ENCODE peak calls at places on chromosomes 7 and 10, in four cellular contexts. F is neural progenitor cell, O is endothelial cell of umbilical vein, N is mesenchymal stem cell. X is an unnamed sample. For H3K36me3, the result is how much of the 10 kb centered on the place peaks cover.

GRCh38 chr7:1144269-1144771 is 15.7 kb downstream of the ZFAND2A start:
- DNase-seq in F (peak), O (peak), N (no peak), X (peak)

GRCh38 chr10:26485150-26485941 is 47.2 kb downstream of the APBB1IP start:
- DNase-seq in F (no peak), O (no peak), N (peak), X (no peak)

GRCh38 chr7:116316838-116317612 is 106.7 kb downstream of the TES start:
- DNase-seq in F (peak), O (peak), N (peak), X (peak)

GRCh38 chr7:84677386-84677785 is 482.8 kb upstream of the SEMA3A start:
- DNase-seq in F (no peak), O (no peak), N (no peak), X (no peak)

GRCh38 chr10:130185591-130185990 is 49.4 kb downstream of the GLRX3 start:
- DNase-seq in F (no peak), O (no peak), N (no peak), X (peak)

GRCh38 chr10:1632596-1632995 is 104.7 kb downstream of the ADARB2 start:
- DNase-seq in F (no peak), O (no peak), N (no peak), X (no peak)

GRCh38 chr7:102097601-102098161 is 189.0 kb upstream of the SH2B2 start:
- DNase-seq in F (peak), O (no peak), N (no peak), X (peak)

GRCh38 chr7:28808786-28809533 is 149.2 kb downstream of the TRIL start:
- DNase-seq in F (no peak), O (no peak), N (peak), X (peak)

GRCh38 chr7:32536585-32536984 is 41.3 kb downstream of the AVL9 start:
- DNase-seq in F (no peak), O (peak), N (peak), X (peak)

GRCh38 chr10:33190406-33190805 is 144.1 kb downstream of the NRP1 start:
- DNase-seq in F (no peak), O (no peak), N (no peak), X (no peak)

GRCh38 chr10:31644931-31645633 is 283.5 kb downstream of the ARHGAP12 start:
- DNase-seq in F (no peak), O (no peak), N (peak), X (peak)

GRCh38 chr10:47363781-47364180 is 15.6 kb downstream of the RBP3 start:
- DNase-seq in F (no peak), O (no peak), N (no peak), X (peak)

GRCh38 chr7:117385340-117386124 is 41.8 kb downstream of the ASZ1 start:
- DNase-seq in F (no peak), O (peak), N (peak), X (no peak)

GRCh38 chr7:28301148-28301641 is 111.1 kb upstream of the CREB5 start:
- DNase-seq in F (no peak), O (no peak), N (no peak), X (peak)

GRCh38 chr10:118725784-118726507 is 28.8 kb downstream of the CACUL1 start:
- DNase-seq in F (no peak), O (no peak), N (peak), X (no peak)

DNA sequence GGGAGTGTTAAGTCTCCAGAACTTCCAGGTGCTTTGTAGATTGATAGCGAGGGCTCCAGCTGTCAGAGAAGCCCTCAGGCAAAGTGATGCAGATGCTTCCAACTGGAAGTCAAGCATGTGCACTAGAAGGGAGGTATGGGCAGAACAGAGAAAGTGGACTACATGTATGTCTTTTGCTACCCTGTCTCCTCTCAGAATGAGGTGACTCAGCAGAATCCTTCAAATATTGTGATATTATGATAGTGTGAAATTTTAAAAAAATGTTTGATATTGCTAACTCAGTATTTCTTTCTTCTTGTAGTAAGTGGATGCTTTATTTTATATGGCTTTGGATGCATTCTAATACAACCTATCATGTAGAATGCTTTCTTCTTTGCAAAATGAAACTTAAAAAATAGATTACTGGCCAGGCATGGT is 138.9 kb upstream of the SVIL start:
- DNase-seq in F (no peak), O (no peak), N (no peak), X (no peak)
- H3K4me3 ChIP-seq in F (no peak), O (no peak), N (no peak), X (no peak)

DNA sequence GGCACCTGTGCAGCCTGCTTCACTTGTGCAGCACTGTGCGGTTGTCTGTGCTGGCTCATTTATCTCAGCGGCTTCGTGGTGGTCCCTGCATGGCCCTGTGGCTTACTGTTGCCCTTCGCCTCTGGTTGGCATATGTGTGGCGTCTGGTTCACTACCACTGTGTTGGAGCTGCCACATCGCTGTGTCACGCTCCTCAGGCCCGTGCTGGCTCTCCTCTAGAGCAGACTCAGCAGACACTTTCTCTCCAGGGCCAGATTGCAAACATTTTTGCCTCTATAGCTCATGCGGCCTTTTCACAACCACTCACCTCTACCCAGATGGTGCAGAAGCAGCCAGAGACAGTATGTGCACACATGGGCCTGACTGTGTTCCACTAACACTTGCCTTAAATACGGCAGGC is 37.9 kb downstream of the PPP2R2D start:
- DNase-seq in F (no peak), O (no peak), N (no peak), X (no peak)
- H3K36me3 ChIP-seq in F (under half), O (under half), N (under half), X (under half)

DNA sequence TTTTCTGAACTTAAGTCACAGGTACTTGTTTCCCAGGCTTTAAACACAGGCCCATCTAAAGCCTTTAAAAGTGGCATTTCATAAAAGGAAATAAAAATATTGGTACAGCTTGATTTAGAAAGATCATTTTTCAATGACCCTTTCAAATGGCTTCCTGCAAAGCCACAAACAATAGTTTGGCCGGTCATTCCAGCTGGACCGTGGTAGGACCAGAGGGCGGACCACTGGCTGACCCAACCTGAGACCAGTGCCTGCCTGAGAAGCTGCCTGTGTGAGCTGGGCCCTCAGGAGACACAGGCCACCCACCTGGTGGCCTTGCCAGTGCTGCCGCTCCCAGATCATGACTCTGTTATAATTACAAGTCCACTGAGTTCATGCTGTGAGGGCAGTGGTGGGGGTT is 92.8 kb downstream of the EEPD1 start:
- DNase-seq in F (no peak), O (peak), N (no peak), X (no peak)
- H3K27ac ChIP-seq in F (no peak), O (no peak), N (no peak), X (no peak)

GRCh38 chr7:50416509-50417299 is 33.4 kb downstream of the FIGNL1 start:
- DNase-seq in F (no peak), O (no peak), N (no peak), X (no peak)
- H3K4me3 ChIP-seq in F (no peak), O (no peak), N (no peak), X (no peak)

X was measured in osteoblast.